ENCODE peak calls at places on chromosomes 1 and 21, in six cellular contexts. E is mucosa of descending colon; R is naive thymus-derived CD4-positive, alpha-beta T cell; C is heart left ventricle; D is effector memory CD4-positive, alpha-beta T cell; X is fibroblast of lung. N is an unnamed sample.

GRCh38 chr1:202802998-202803932 is 5.0 kb downstream of the KDM5B start:
- DNase-seq in R (no peak), C (no peak), D (no peak), X (peak; percentile 37), E (no peak), N (peak; percentile 34)

GRCh38 chr1:7624791-7625355 is 146.2 kb upstream of the VAMP3 start:
- DNase-seq in C (no peak), R (no peak), X (no peak), E (peak; percentile 2), D (no peak), N (no peak)

GRCh38 chr1:171817511-171818265 is 23.6 kb upstream of the DNM3 start:
- DNase-seq in X (peak; percentile 78), C (no peak), D (no peak), E (no peak), R (no peak), N (no peak)

GRCh38 chr1:161849518-161849917 is 83.4 kb downstream of the ATF6 start:
- DNase-seq in X (no peak), E (no peak), R (no peak), C (no peak), D (no peak), N (no peak)

GRCh38 chr1:43783671-43784205 is 76.4 kb downstream of the ST3GAL3 start:
- DNase-seq in X (peak; percentile 50), E (no peak), D (no peak), R (no peak), C (no peak), N (no peak)

GRCh38 chr21:36704958-36705678 is 6.2 kb downstream of the SIM2 start:
- DNase-seq in X (no peak), C (no peak), E (no peak), D (no peak), R (no peak), N (no peak)

GRCh38 chr1:201359031-201359872 is 18.2 kb downstream of the TNNT2 start:
- DNase-seq in E (no peak), R (no peak), X (no peak), C (no peak), D (no peak), N (no peak)

GRCh38 chr21:43654806-43655489 is 4.3 kb downstream of the HSF2BP start:
- DNase-seq in X (peak; percentile 53), C (no peak), D (no peak), R (no peak), E (no peak), N (no peak)

GRCh38 chr1:160519542-160520435 is 3.3 kb downstream of the SLAMF6 start:
- DNase-seq in X (no peak), E (no peak), D (no peak), R (peak; percentile 38), C (no peak), N (no peak)

GRCh38 chr1:153363641-153364040 is 6.0 kb downstream of the S100A9 start:
- DNase-seq in D (no peak), C (no peak), E (no peak), X (no peak), R (no peak), N (peak; percentile 44)

GRCh38 chr1:47395433-47395832 is 20.7 kb upstream of the FOXE3 start:
- DNase-seq in E (no peak), C (no peak), X (no peak), D (no peak), R (no peak), N (no peak)

GRCh38 chr1:165960136-165960535 is 132.7 kb downstream of the UCK2 start:
- DNase-seq in C (no peak), E (no peak), D (no peak), X (no peak), R (no peak), N (no peak)

GRCh38 chr1:67359592-67359991 is 51.9 kb downstream of the IL12RB2 start:
- DNase-seq in E (no peak), D (no peak), X (no peak), C (no peak), R (no peak), N (no peak)

GRCh38 chr1:66206563-66207154 is 327.3 kb upstream of the SGIP1 start:
- DNase-seq in D (no peak), X (peak; percentile 21), C (no peak), E (no peak), R (no peak), N (no peak)

GRCh38 chr1:224245188-224245587 is 62.1 kb downstream of the DEGS1 start:
- DNase-seq in R (peak; percentile 46), D (no peak), C (peak; percentile 69), E (peak; percentile 60), X (peak; percentile 20), N (peak; percentile 68)

GRCh38 chr1:192951961-192952460 is 107.1 kb downstream of the UCHL5 start:
- DNase-seq in C (no peak), R (no peak), E (no peak), X (peak; percentile 98), D (no peak), N (no peak)

GRCh38 chr1:156661932-156662587 is 15.1 kb downstream of the NES start:
- DNase-seq in X (peak; percentile 67), R (no peak), D (no peak), C (no peak), E (no peak), N (no peak)

GRCh38 chr1:156664046-156664948 is 12.9 kb downstream of the NES start:
- DNase-seq in C (no peak), R (no peak), X (peak; percentile 52), D (no peak), E (no peak), N (no peak)

GRCh38 chr1:156663178-156663577 is 14.0 kb downstream of the NES start:
- DNase-seq in C (peak; percentile 85), D (no peak), X (peak; percentile 76), R (no peak), E (peak; percentile 39), N (peak; percentile 42)

GRCh38 chr1:156660752-156661112 is 16.5 kb downstream of the NES start:
- DNase-seq in X (no peak), C (no peak), R (no peak), D (no peak), E (peak; percentile 37), N (no peak)

GRCh38 chr1:156662588-156663055 is 14.6 kb downstream of the NES start:
- DNase-seq in E (no peak), R (no peak), X (no peak), D (no peak), C (no peak), N (no peak)
- H3K4me1 ChIP-seq in E (peaks cover 53% of the 10 kb centered on the region), R (peaks cover 26% of the 10 kb centered on the region), X (peaks cover 64% of the 10 kb centered on the region), D (peaks cover 39% of the 10 kb centered on the region), C (peaks cover 93% of the 10 kb centered on the region), N (no peaks in the 10 kb centered on the region)

GRCh38 chr1:221669441-221669840 is 72.4 kb downstream of the DUSP10 start:
- DNase-seq in D (no peak), E (no peak), C (no peak), R (no peak), X (no peak), N (no peak)

GRCh38 chr1:221672965-221673364 is 68.9 kb downstream of the DUSP10 start:
- DNase-seq in C (no peak), R (no peak), E (no peak), X (no peak), D (no peak), N (no peak)

GRCh38 chr1:221675880-221676800 is 65.7 kb downstream of the DUSP10 start:
- DNase-seq in X (no peak), C (no peak), E (no peak), D (no peak), R (no peak), N (no peak)

GRCh38 chr1:221670081-221670480 is 71.8 kb downstream of the DUSP10 start:
- DNase-seq in C (no peak), R (no peak), D (no peak), X (peak; percentile 39), E (no peak), N (no peak)

GRCh38 chr1:221672160-221672762 is 69.6 kb downstream of the DUSP10 start:
- DNase-seq in X (peak; percentile 70), E (no peak), D (no peak), R (no peak), C (no peak), N (no peak)
- H3K4me3 ChIP-seq in X (no peak overlapping the region), E (no peak overlapping the region), D (no peak overlapping the region), R (no peak overlapping the region), C (no peak overlapping the region), N (no peak overlapping the region)

DNA sequence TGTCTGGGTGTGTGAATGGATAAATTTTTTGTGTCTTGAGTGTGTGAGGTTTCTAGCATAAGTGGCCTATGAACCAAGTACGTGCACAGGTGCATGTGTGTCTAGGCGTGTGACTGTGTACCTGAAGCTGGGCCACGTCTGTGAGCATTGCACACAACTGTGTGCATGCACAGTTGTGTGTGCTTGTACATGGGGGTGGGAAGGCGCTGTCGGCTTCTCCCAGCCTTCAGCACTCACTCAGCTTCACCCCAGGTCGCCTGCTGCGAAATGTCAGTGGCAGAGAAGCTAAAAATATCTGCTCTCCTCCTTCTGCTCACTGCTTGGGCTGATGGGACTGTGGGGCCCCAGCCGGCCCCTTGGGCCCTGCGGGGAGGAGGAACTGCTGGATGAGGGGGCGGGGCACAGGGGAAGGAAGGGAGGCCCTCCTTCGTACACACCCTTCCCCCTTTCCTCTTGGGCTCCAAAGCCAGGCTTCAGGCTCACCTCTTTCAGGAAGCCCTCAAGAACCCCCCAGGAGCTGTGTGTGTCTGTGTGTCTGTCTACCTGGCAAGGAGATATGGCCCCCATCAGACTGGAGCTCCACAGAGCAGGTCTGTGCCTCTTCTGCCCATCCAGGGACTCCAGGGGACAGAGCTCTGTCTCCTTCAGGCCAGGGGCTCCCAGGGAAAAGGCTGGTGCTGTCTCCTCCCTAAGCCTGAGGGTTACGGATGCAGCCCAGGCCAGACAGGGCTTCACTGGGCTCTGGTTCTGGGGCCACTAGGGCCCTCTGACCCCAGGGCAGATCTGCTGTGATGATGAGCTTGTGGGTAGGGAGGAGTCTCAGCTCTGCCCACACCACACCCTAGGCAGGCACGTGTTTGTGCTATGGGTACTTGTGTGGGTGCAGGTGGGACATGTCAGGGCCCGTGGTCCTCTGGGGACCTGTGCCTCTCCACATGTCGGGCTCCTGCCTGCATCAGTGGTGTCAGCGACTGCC is 35.6 kb upstream of the WASF2 start:
- DNase-seq in D (no peak), C (peak; percentile 91), R (peak; percentile 41), E (peak; percentile 74), X (no peak), N (peak; percentile 72)
- H3K4me1 ChIP-seq in D (peaks cover 67% of the 10 kb centered on the region), C (peaks cover 91% of the 10 kb centered on the region), R (peaks cover 62% of the 10 kb centered on the region), E (peaks cover 58% of the 10 kb centered on the region), X (peaks cover 77% of the 10 kb centered on the region), N (peaks cover 91% of the 10 kb centered on the region)

DNA sequence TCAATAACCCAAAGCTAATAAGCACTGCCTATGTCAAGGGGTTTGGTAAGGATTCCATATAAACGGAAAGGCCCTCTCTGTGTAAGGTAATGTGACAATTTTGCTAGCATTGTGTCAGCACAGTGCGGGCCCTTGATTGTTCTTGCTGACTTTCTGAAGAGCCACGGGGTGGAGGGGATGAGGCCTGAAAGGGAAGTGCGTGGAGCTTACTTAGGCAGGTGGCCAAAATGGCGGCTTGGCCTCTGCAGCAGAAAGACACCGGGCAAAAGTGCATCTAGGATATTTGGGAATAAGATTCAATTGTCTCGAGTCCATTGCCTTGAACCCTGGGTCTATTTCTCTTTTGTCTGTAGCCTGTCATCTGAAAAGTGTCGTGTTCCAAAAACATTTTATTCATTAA is 114.3 kb downstream of the TGFB2 start:
- DNase-seq in C (peak; percentile 74), E (no peak), X (peak; percentile 75), D (no peak), R (no peak), N (peak; percentile 66)
- H3K4me3 ChIP-seq in C (no peak overlapping the region), E (no peak overlapping the region), X (no peak overlapping the region), D (no peak overlapping the region), R (no peak overlapping the region), N (no peak overlapping the region)